ENCODE peak calls at places on chromosomes 1 and 21, in four cellular contexts. K is WTC11, B is GM12878, Z is K562. W is an unnamed sample.
A peak's percentile ranks its signal among the peaks of the same experiment; 100 is the strongest.

GRCh38 chr1:228063251-228064191 is 19.0 kb upstream of the ARF1 start:
- DNase-seq in K (no peak), B (no peak), Z (no peak), W (no peak)

GRCh38 chr1:24961961-24962861 is 32.1 kb upstream of the RUNX3 start:
- DNase-seq in K (peak; percentile 62), B (no peak), Z (no peak), W (no peak)

GRCh38 chr1:90045853-90046563 is 51.1 kb downstream of the ZNF326 start:
- DNase-seq in K (peak; percentile 50), B (no peak), Z (peak; percentile 49), W (peak; percentile 11)

GRCh38 chr1:62088439-62088838 is 106.2 kb upstream of the L1TD1 start:
- DNase-seq in K (no peak), B (no peak), Z (no peak), W (peak; percentile 50)

GRCh38 chr1:39896909-39897685 is 4.6 kb downstream of the MYCL start:
- DNase-seq in K (no peak), B (no peak), Z (no peak), W (no peak)

GRCh38 chr1:53525595-53525994 is 66.4 kb downstream of the DMRTB1 start:
- DNase-seq in K (peak; percentile 42), B (no peak), Z (peak; percentile 58), W (no peak)

GRCh38 chr1:119294728-119295127 is 73.9 kb upstream of the HAO2 start:
- DNase-seq in K (no peak), B (no peak), Z (no peak), W (peak; percentile 61)

GRCh38 chr21:43734830-43735229 is 15.9 kb downstream of the PDXK start:
- DNase-seq in K (no peak), B (no peak), Z (no peak), W (no peak)

GRCh38 chr1:85259866-85260345 is 444 bp upstream of the C1orf52 start:
- DNase-seq in K (no peak), B (no peak), Z (no peak), W (no peak)

GRCh38 chr1:228902781-228903572 is 167.7 kb downstream of the RHOU start:
- DNase-seq in K (no peak), B (no peak), Z (no peak), W (peak; percentile 91)

GRCh38 chr1:77948841-77949424 is 29.9 kb downstream of the FUBP1 start:
- DNase-seq in K (no peak), B (no peak), Z (no peak), W (peak; percentile 42)

DNA sequence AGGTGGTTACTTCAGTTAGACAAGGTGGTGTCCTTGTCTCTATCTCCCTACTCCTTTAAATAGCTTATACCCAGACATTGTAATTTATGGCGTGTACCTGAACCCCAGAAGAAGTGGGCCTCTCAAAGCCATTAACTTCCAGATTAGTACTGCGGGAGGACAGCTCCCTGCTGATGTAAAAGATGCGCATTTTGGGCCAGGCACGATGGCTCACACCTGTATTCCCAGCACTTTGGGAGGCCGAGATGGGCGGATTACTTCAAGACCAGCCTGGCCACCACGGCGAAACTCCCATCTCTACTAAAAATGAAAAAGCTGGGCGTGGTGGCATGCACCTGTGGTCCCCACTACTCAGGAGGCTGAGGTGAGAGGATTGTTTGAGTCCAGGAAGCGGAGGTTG is 15.0 kb upstream of the PLEKHM2 start:
- DNase-seq in K (peak; percentile 42), B (no peak), Z (no peak), W (no peak)
- TF ChIP-seq CREM in K (no peak), B (no peak), Z (no peak), W (no peak)

GRCh38 chr1:23936481-23937176 is 23.0 kb upstream of the PNRC2 start:
- DNase-seq in K (peak; percentile 46), B (no peak), Z (peak; percentile 67), W (no peak)
- TF ChIP-seq CREM in K (no peak), B (no peak), Z (no peak), W (no peak)

GRCh38 chr1:45386219-45386618 is 46.0 kb upstream of the MUTYH start:
- DNase-seq in K (no peak), B (no peak), Z (no peak), W (no peak)
- TF ChIP-seq CREM in K (no peak), B (no peak), Z (no peak), W (no peak)

GRCh38 chr1:14850563-14850962 is 252.1 kb downstream of the KAZN start:
- DNase-seq in K (peak; percentile 19), B (no peak), Z (peak; percentile 55), W (no peak)
- TF ChIP-seq CREM in K (no peak), B (no peak), Z (no peak), W (no peak)

DNA sequence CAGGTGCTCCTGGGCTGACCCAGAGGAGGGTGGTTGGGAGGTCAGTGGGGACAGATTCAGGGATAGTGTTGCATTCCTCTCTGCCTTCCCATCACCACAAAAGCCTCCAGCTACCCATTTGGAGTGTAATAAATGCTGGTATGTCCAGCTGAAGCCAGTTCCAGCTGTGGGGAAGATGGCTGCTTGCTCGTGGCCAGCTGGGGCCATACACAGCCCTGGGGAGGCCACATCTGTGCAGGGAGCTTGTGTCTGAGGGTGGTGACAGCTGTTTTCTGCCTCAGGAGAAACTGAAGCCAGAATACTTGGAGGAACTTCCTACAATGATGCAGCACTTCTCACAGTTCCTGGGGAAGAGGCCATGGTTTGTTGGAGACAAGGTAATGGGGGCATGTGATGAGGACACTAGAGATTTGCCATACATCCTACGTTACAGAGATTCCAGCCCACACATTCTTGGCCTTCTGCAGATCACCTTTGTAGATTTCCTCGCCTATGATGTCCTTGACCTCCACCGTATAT is 2.7 kb downstream of the GSTM4 start:
- DNase-seq in K (no peak), B (no peak), Z (no peak), W (no peak)
- TF ChIP-seq CREM in K (no peak), B (no peak), Z (no peak), W (no peak)

DNA sequence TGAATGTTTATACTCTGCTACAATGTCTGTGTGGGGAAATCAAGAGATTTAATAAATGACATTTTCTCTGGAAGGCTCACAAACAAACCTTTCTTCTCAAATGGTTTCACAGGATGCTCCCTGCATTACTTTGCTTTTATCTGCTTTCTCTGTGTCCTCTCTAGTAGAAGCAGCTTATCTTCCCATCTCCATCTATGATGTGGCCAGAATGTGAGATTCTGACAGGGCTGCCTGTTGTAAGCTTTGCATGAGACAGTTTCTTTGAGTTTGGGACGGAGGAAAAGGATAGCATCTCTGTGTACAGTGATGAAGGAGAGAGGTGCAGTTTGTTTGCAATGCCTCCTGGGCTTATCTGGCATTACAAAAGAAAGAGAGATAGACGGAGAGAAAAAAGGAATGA is 24.6 kb downstream of the PRMT6 start:
- DNase-seq in K (no peak), B (no peak), Z (no peak), W (no peak)
- TF ChIP-seq CREM in K (no peak), B (no peak), Z (no peak), W (no peak)

GRCh38 chr1:9442266-9442846 is 96.9 kb upstream of the SLC25A33 start:
- DNase-seq in K (no peak), B (no peak), Z (no peak), W (peak; percentile 33)

GRCh38 chr1:9442986-9443385 is 96.3 kb upstream of the SLC25A33 start:
- DNase-seq in K (no peak), B (no peak), Z (no peak), W (no peak)

GRCh38 chr1:9447215-9447960 is 91.9 kb upstream of the SLC25A33 start:
- DNase-seq in K (no peak), B (no peak), Z (no peak), W (no peak)

GRCh38 chr1:9443913-9444445 is 95.3 kb upstream of the SLC25A33 start:
- DNase-seq in K (no peak), B (no peak), Z (no peak), W (no peak)

GRCh38 chr1:9444532-9444931 is 94.7 kb upstream of the SLC25A33 start:
- DNase-seq in K (no peak), B (no peak), Z (no peak), W (no peak)
- TF ChIP-seq CREM in K (no peak), B (no peak), Z (peak; percentile 96), W (no peak)

DNA sequence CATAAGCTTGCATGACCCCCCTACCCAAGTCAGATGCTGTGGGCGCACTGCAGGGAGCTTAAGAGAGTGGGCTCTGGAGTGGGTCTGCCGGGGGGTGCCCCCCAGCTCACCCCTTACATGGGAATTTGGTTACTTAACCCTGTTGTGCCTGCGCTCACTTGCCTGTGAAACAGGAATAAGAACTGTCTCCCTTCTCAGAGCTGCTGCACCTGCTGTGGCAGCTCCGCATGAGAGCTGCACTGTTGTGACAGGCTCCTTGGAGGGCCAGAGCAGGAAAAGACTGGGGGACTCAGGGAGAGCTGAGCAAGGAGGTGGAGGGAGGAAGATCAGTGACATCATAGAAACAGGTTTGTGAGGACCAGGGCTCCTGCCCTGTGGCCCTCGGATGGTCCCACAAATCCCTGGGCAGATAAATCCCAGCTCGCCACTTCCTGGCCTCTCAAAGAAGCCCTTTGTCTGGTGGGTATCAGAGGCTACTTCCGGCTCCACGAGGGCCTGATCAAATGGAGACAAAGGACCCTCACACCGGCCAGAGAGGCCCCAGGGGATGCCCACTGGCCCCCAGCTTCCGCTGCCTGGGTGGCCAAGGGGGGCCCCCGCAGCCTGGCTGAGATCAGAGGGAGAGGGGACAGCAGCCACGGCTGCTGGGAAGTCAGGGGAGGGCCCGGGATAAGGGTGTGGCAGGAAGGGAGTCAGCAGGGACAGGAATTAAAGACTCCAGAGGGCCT is 28.9 kb upstream of the LAPTM5 start:
- DNase-seq in K (no peak), B (no peak), Z (no peak), W (peak; percentile 79)
- TF ChIP-seq CREM in K (no peak), B (no peak), Z (no peak), W (no peak)